ENCODE peak calls at places on chromosome 9, in five cellular contexts. X is GM20000; B is AG10803; R is activated CD8-positive, alpha-beta T cell treated with anti-CD3 and anti-CD28 coated beads for 36 hours; E is GM13976. P is an unnamed sample.

GRCh38 chr9:91534374-91534773 is 110.7 kb upstream of the NFIL3 start:
- DNase-seq in X (no peak), B (peak), R (no peak), E (no peak), P (peak)

GRCh38 chr9:61668846-61669245 is 479.0 kb downstream of the SPATA31A7 start:
- DNase-seq in X (peak), B (no peak), R (no peak), E (no peak), P (no peak)

GRCh38 chr9:134224130-134224826 is 59.9 kb upstream of the RNU6ATAC start:
- DNase-seq in X (no peak), B (no peak), R (no peak), E (no peak), P (no peak)

GRCh38 chr9:125284855-125285254 is 23.2 kb downstream of the GAPVD1 start:
- DNase-seq in X (no peak), B (no peak), R (no peak), E (no peak), P (no peak)

GRCh38 chr9:4515958-4516375 is 25.7 kb downstream of the SLC1A1 start:
- DNase-seq in X (no peak), B (peak), R (no peak), E (no peak), P (no peak)

GRCh38 chr9:137611623-137612609 is 6.4 kb downstream of the ARRDC1 start:
- DNase-seq in X (no peak), B (peak), R (peak), E (no peak), P (peak)

GRCh38 chr9:97632406-97632991 is 669 bp downstream of the TSTD2 start:
- DNase-seq in X (no peak), B (peak), R (peak), E (no peak), P (no peak)

GRCh38 chr9:135657416-135657815 is 5.7 kb upstream of the LCN9 start:
- DNase-seq in X (no peak), B (no peak), R (no peak), E (no peak), P (no peak)

GRCh38 chr9:8917978-8918739 is 1118.6 kb upstream of the DMAC1 start:
- DNase-seq in X (no peak), B (no peak), R (no peak), E (no peak), P (no peak)

GRCh38 chr9:98364042-98364441 is 108.6 kb upstream of the TBC1D2 start:
- DNase-seq in X (no peak), B (no peak), R (no peak), E (no peak), P (no peak)

GRCh38 chr9:98323051-98323830 is 67.8 kb upstream of the TBC1D2 start:
- DNase-seq in X (no peak), B (no peak), R (no peak), E (no peak), P (no peak)

GRCh38 chr9:86452194-86452828 is 98.1 kb upstream of the TUT7 start:
- DNase-seq in X (no peak), B (no peak), R (no peak), E (no peak), P (no peak)

GRCh38 chr9:81522721-81523551 is 166.4 kb downstream of the TLE1 start:
- DNase-seq in X (no peak), B (peak), R (no peak), E (peak), P (peak)

GRCh38 chr9:92206490-92206889 is 87.0 kb downstream of the IARS1 start:
- DNase-seq in X (no peak), B (peak), R (no peak), E (no peak), P (no peak)

GRCh38 chr9:20292002-20292401 is 330.3 kb downstream of the MLLT3 start:
- DNase-seq in X (no peak), B (peak), R (no peak), E (no peak), P (peak)

GRCh38 chr9:74824654-74825053 is 63.1 kb downstream of the TRPM6 start:
- DNase-seq in X (no peak), B (peak), R (no peak), E (no peak), P (no peak)

GRCh38 chr9:120868339-120868675 is 8.7 kb downstream of the PHF19 start:
- DNase-seq in X (no peak), B (peak), R (no peak), E (no peak), P (peak)

GRCh38 chr9:36969216-36969771 is 64.8 kb downstream of the PAX5 start:
- DNase-seq in X (no peak), B (no peak), R (no peak), E (no peak), P (no peak)

GRCh38 chr9:126592461-126592860 is 21.3 kb upstream of the LMX1B start:
- DNase-seq in X (no peak), B (no peak), R (no peak), E (no peak), P (no peak)

GRCh38 chr9:72290311-72290710 is 74.7 kb downstream of the ZFAND5 start:
- DNase-seq in X (no peak), B (no peak), R (no peak), E (no peak), P (no peak)

GRCh38 chr9:83219154-83219923 is 156.4 kb upstream of the RASEF start:
- DNase-seq in X (peak), B (peak), R (peak), E (peak), P (peak)

GRCh38 chr9:134951461-134951860 is 33.7 kb upstream of the FCN1 start:
- DNase-seq in X (no peak), B (no peak), R (no peak), E (no peak), P (no peak)

GRCh38 chr9:131668439-131669233 is 71.2 kb downstream of the RAPGEF1 start:
- DNase-seq in X (peak), B (peak), R (peak), E (peak), P (peak)

GRCh38 chr9:22401671-22402070 is 45.0 kb upstream of the DMRTA1 start:
- DNase-seq in X (no peak), B (no peak), R (no peak), E (no peak), P (no peak)

GRCh38 chr9:94889627-94890026 is 163.1 kb downstream of the AOPEP start:
- DNase-seq in X (no peak), B (no peak), R (no peak), E (no peak), P (no peak)

GRCh38 chr9:98228392-98229089 is 26.9 kb downstream of the TBC1D2 start:
- DNase-seq in X (no peak), B (no peak), R (no peak), E (no peak), P (no peak)

GRCh38 chr9:105307731-105308130 is 63.3 kb downstream of the SLC44A1 start:
- DNase-seq in X (no peak), B (no peak), R (no peak), E (no peak), P (no peak)

GRCh38 chr9:112945620-112946208 is 55.0 kb upstream of the SLC46A2 start:
- DNase-seq in X (no peak), B (no peak), R (peak), E (no peak), P (no peak)

GRCh38 chr9:99722852-99723251 is 98.8 kb upstream of the NR4A3 start:
- DNase-seq in X (no peak), B (peak), R (peak), E (no peak), P (no peak)

GRCh38 chr9:129237195-129237611 is 59.1 kb upstream of the IER5L start:
- DNase-seq in X (no peak), B (peak), R (peak), E (no peak), P (peak)

GRCh38 chr9:31119882-31120481 is 1264.5 kb upstream of the ACO1 start:
- DNase-seq in X (peak), B (no peak), R (peak), E (peak), P (no peak)
- TF ChIP-seq CTCF in X (peak), B (no peak), R (peak), E (peak), P (no peak)

GRCh38 chr9:27683181-27683580 is 109.9 kb upstream of the C9orf72 start:
- DNase-seq in X (no peak), B (no peak), R (no peak), E (no peak), P (no peak)
- TF ChIP-seq CTCF in X (no peak), B (no peak), R (no peak), E (no peak), P (no peak)

DNA sequence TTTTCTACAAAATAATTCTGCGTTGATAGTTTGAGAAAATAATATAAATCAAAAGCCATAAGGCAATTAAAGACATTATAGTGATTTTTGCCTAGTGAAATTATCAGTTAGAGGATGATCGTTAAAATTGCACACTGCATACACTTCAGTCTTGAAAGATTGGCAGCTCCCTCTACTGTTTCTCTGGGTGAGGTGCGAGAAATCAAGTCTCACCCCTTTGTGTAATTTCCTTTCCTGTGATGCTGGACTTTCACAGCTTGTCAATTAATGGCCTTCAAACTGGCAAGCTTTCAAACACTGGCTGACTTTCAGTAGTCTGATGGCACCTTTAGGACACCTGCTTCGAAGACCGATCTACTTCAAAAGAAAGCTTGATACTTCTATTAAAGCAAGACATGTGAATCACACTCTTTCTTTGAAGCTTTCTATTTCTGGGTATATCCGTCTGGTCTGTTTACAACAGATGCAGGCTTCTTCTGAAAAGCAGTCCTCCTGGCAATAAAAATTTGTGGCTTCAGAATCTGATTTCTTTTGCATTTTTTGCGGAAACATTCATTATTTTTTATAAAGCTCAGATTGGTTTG is 706.8 kb upstream of the PTPRD start:
- DNase-seq in X (no peak), B (no peak), R (no peak), E (no peak), P (no peak)
- TF ChIP-seq CTCF in X (no peak), B (no peak), R (no peak), E (peak), P (no peak)

DNA sequence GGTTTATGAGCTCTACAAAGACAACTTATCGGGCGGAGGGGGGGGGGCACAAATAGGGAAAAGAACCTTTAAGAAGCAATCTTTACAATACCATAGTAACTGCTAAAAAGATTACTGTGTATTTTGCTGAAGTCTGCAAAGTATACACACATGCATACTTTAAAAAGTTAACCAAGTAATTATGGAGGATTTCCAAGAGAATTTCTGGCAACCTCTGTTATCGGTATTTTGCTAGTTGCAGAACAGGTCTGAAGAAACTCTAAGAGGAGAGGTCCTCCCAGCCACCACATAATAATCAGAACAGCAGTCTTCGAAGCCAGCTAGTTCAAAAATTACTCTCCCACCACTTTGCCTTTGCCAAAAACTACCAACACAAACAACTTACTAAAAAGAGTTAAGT is 56.1 kb downstream of the UBAP2 start:
- DNase-seq in X (no peak), B (no peak), R (no peak), E (no peak), P (no peak)
- TF ChIP-seq CTCF in X (no peak), B (no peak), R (no peak), E (no peak), P (no peak)